ENCODE peak calls at places on chromosomes 2 and 18, in four cellular contexts. T, X, L and S are unnamed samples.
A peak's percentile ranks its signal among the peaks of the same experiment; 100 is the strongest.

GRCh38 chr2:241036397-241036963 is 38.1 kb downstream of the SNED1 start:
- DNase-seq in T (peak; percentile 53), X (peak; percentile 73), L (no peak), S (no peak)

GRCh38 chr2:121821476-121822158 is 66.2 kb downstream of the TSN start:
- DNase-seq in T (no peak), X (no peak), L (no peak), S (no peak)

GRCh38 chr2:100623033-100623715 is 60.4 kb downstream of the PDCL3 start:
- DNase-seq in T (no peak), X (no peak), L (no peak), S (no peak)

GRCh38 chr2:233563663-233564430 is 2.7 kb downstream of the USP40 start:
- DNase-seq in T (no peak), X (no peak), L (no peak), S (no peak)

GRCh38 chr2:143034292-143035074 is 94.7 kb upstream of the ARHGAP15 start:
- DNase-seq in T (peak; percentile 65), X (peak; percentile 70), L (peak; percentile 75), S (no peak)

GRCh38 chr2:119436993-119437772 is 5.5 kb downstream of the TMEM37 start:
- DNase-seq in T (no peak), X (no peak), L (no peak), S (no peak)

GRCh38 chr2:126911111-126911796 is 12.6 kb downstream of the TEX51 start:
- DNase-seq in T (peak; percentile 5), X (no peak), L (no peak), S (no peak)

GRCh38 chr2:69177785-69178636 is 165.0 kb downstream of the ANTXR1 start:
- DNase-seq in T (peak; percentile 57), X (peak; percentile 68), L (peak; percentile 97), S (peak; percentile 87)

GRCh38 chr2:69200107-69200520 is 186.9 kb downstream of the GFPT1 start:
- DNase-seq in T (no peak), X (no peak), L (peak; percentile 75), S (no peak)

GRCh38 chr2:72993147-72993546 is 75.8 kb downstream of the EMX1 start:
- DNase-seq in T (peak; percentile 42), X (no peak), L (no peak), S (no peak)

GRCh38 chr2:175742367-175742766 is 259.7 kb downstream of the LNPK start:
- DNase-seq in T (no peak), X (no peak), L (peak; percentile 75), S (no peak)

GRCh38 chr18:24585996-24586566 is 125.6 kb downstream of the HRH4 start:
- DNase-seq in T (no peak), X (no peak), L (no peak), S (no peak)

GRCh38 chr2:40512246-40512645 is 60.4 kb upstream of the SLC8A1 start:
- DNase-seq in T (no peak), X (no peak), L (no peak), S (peak; percentile 26)

GRCh38 chr2:104656496-104657310 is 197.2 kb upstream of the POU3F3 start:
- DNase-seq in T (no peak), X (no peak), L (no peak), S (no peak)

GRCh38 chr2:172513935-172514586 is 41.8 kb upstream of the PDK1 start:
- DNase-seq in T (no peak), X (no peak), L (no peak), S (no peak)

GRCh38 chr18:2104620-2105462 is 466.5 kb downstream of the METTL4 start:
- DNase-seq in T (peak; percentile 40), X (no peak), L (peak; percentile 17), S (peak; percentile 38)

GRCh38 chr2:190656301-190656700 is 7.4 kb downstream of the NAB1 start:
- DNase-seq in T (no peak), X (no peak), L (no peak), S (no peak)

GRCh38 chr2:190947139-190947538 is 66.5 kb downstream of the GLS start:
- DNase-seq in T (no peak), X (peak; percentile 80), L (peak; percentile 77), S (no peak)

GRCh38 chr2:237900891-237901831 is 41.7 kb downstream of the RAMP1 start:
- DNase-seq in T (no peak), X (no peak), L (no peak), S (no peak)

GRCh38 chr2:160407393-160408204 is 86.0 kb downstream of the RBMS1 start:
- DNase-seq in T (peak; percentile 55), X (no peak), L (peak; percentile 46), S (peak; percentile 66)

GRCh38 chr2:173346035-173346434 is 8.6 kb upstream of the CDCA7 start:
- DNase-seq in T (no peak), X (no peak), L (no peak), S (no peak)

GRCh38 chr18:23837591-23837990 is 148.3 kb downstream of the LAMA3 start:
- DNase-seq in T (no peak), X (no peak), L (peak; percentile 29), S (peak; percentile 31)

GRCh38 chr18:23141022-23141999 is 6.0 kb downstream of the CABLES1 start:
- DNase-seq in T (peak; percentile 33), X (no peak), L (no peak), S (peak; percentile 41)

GRCh38 chr2:137155351-137156104 is 390.2 kb downstream of the THSD7B start:
- DNase-seq in T (no peak), X (no peak), L (no peak), S (no peak)

GRCh38 chr2:182870227-182870626 is 3.8 kb upstream of the FRZB start:
- DNase-seq in T (no peak), X (no peak), L (peak; percentile 7), S (no peak)

GRCh38 chr18:70025580-70025979 is 77.9 kb upstream of the CD226 start:
- DNase-seq in T (no peak), X (no peak), L (no peak), S (no peak)

GRCh38 chr18:70028084-70028483 is 80.4 kb upstream of the CD226 start:
- DNase-seq in T (no peak), X (no peak), L (no peak), S (no peak)

GRCh38 chr18:70024088-70024487 is 76.4 kb upstream of the CD226 start:
- DNase-seq in T (no peak), X (no peak), L (no peak), S (no peak)

GRCh38 chr18:70022636-70023035 is 75.0 kb upstream of the CD226 start:
- DNase-seq in T (no peak), X (no peak), L (no peak), S (no peak)

GRCh38 chr18:70024829-70025228 is 77.2 kb upstream of the CD226 start:
- DNase-seq in T (no peak), X (no peak), L (no peak), S (no peak)
- H3K27ac ChIP-seq in T (no peak overlapping the region), X (no peak overlapping the region), L (no peak overlapping the region), S (no peak overlapping the region)

GRCh38 chr18:33875029-33875428 is 297.0 kb downstream of the ASXL3 start:
- DNase-seq in T (no peak), X (no peak), L (no peak), S (no peak)
- H3K4me1 ChIP-seq in T (no peaks in the 10 kb centered on the region), X (no peaks in the 10 kb centered on the region), L (no peaks in the 10 kb centered on the region), S (no peaks in the 10 kb centered on the region)

GRCh38 chr2:64274399-64275173 is 130.4 kb upstream of the PELI1 start:
- DNase-seq in T (no peak), X (peak; percentile 41), L (no peak), S (no peak)

GRCh38 chr2:64273524-64274398 is 129.5 kb upstream of the PELI1 start:
- DNase-seq in T (peak; percentile 20), X (peak; percentile 98), L (peak; percentile 7), S (peak; percentile 36)

GRCh38 chr2:64275174-64275466 is 130.9 kb upstream of the PELI1 start:
- DNase-seq in T (no peak), X (no peak), L (no peak), S (no peak)

GRCh38 chr2:64276417-64277095 is 132.3 kb upstream of the PELI1 start:
- DNase-seq in T (no peak), X (peak; percentile 87), L (peak; percentile 34), S (no peak)

DNA sequence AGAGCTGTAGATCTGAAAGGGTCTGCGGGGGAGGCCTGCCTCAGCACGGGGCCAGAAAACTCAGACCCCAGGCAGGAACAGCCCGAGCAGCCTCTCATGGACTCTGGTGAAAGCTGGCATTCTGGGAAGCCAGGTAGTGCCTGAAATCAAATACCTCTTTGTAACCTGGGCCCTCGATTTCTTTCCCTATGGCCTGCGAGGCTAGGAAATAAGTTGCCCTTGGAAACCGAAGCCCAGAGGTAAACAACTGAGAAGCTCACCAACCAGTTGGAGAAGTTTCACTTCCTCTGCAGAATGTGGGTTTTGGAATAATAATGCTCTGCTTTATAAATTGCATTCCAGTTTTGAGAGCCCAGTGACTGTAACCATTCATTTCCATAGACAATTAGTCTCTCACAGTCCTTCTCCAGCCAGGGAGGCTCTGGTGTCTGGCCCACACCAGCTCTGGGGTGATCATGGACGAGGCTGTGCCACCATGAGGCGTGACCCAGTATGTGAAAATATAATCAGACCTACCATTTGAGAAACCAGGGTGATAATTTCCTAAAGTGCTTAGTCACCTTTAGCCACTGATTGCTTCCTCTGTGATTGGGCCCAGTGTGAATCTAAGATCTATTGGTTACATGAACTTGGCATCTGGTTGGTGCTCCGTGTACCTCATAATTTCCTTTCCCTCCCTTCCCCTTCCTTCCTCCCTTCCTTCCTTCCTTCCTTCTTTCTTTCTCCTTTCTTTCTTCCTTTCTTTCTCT is 133.1 kb upstream of the PELI1 start:
- DNase-seq in T (peak; percentile 20), X (peak; percentile 96), L (peak; percentile 59), S (no peak)
- H3K27ac ChIP-seq in T (peak overlapping the region; percentile 69), X (peak overlapping the region; percentile 91), L (peak overlapping the region; percentile 78), S (peak overlapping the region; percentile 18)

GRCh38 chr18:70232251-70232650 is 26.8 kb upstream of the RTTN start:
- DNase-seq in T (no peak), X (no peak), L (no peak), S (no peak)
- H3K4me1 ChIP-seq in T (no peaks in the 10 kb centered on the region), X (no peaks in the 10 kb centered on the region), L (peaks cover 9% of the 10 kb centered on the region), S (peaks cover 16% of the 10 kb centered on the region)

GRCh38 chr2:27652790-27653189 is 10.6 kb downstream of the SUPT7L start:
- DNase-seq in T (no peak), X (peak; percentile 54), L (no peak), S (no peak)
- H3K27ac ChIP-seq in T (no peak overlapping the region), X (peak overlapping the region; percentile 13), L (no peak overlapping the region), S (no peak overlapping the region)

DNA sequence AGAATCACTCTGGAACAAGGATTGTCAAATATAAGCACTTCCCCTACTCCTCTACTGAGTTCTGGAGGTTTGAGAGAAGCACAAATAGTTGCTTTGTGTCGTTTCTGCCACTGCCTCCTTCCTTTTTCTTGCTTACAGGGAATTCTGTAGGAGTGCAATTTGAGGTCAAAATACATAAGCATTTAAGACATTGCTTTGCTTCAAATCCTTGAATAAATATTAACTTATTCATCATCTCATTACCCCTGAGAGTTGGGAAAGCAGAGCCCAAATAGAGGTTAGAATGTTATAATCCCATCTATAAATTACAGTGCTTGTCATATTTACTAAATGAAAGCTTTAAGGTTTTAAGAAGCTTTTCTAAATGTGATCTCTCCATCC is 277.0 kb upstream of the FN1 start:
- DNase-seq in T (no peak), X (no peak), L (no peak), S (no peak)
- H3K4me1 ChIP-seq in T (no peaks in the 10 kb centered on the region), X (peaks cover 16% of the 10 kb centered on the region), L (peaks cover 1% of the 10 kb centered on the region), S (peaks cover 42% of the 10 kb centered on the region)

DNA sequence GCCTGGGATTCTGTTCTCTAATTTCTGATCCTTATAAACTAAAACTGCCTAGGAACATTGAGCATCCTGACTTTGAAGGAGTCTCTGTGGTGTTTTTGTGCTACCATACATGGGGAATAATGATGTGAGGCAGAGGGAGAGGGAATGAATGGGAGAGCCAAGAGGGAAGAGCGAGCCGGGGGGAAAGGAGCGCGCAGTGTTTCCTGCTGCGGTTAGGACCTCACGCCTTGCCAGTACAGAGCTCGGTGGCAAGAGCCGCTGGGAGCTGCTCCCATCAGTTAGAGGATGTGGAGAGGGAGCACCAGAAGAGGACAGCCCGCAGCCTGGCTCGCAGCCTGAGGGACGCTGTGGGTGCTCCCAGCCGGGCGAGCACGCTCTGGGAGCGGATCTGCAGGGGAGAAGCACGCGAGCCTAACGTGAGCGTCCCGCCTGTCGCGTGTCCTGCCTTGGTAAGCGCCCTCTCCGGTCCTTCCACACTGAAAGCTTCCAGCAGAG is 114.7 kb downstream of the FAM210A start:
- DNase-seq in T (no peak), X (no peak), L (peak; percentile 38), S (peak; percentile 71)
- H3K27ac ChIP-seq in T (no peak overlapping the region), X (no peak overlapping the region), L (no peak overlapping the region), S (peak overlapping the region; percentile 90)